ENCODE peak calls at places on chromosomes 13 and 19, in ten cellular contexts. F is cardiac fibroblast; C is NCI-H2081; M is hypothalamus; G is CD8-positive, alpha-beta memory T cell; E is activated CD4-positive, CD25-positive, alpha-beta regulatory T cell; O is anterior cingulate cortex; B is SW 1271; X is endodermal cell; L is EL. T is an unnamed sample.

GRCh38 chr13:44103721-44104490 is 224.2 kb downstream of the LACC1 start:
- DNase-seq in G (no peak), E (no peak), X (no peak), O (peak; percentile 68), L (no peak), C (no peak), M (no peak), F (no peak), B (no peak), T (peak; percentile 86)

GRCh38 chr13:26459276-26460131 is 98.0 kb upstream of the WASF3 start:
- DNase-seq in C (no peak), O (no peak), X (no peak), L (peak; percentile 34), M (no peak), G (no peak), B (peak; percentile 16), E (no peak), F (no peak), T (no peak)

GRCh38 chr13:20499986-20500385 is 25.7 kb downstream of the CRYL1 start:
- DNase-seq in G (no peak), M (no peak), B (no peak), C (no peak), X (no peak), L (peak; percentile 24), E (no peak), O (no peak), F (no peak), T (no peak)

GRCh38 chr19:13022859-13023636 is 27.8 kb downstream of the NFIX start:
- DNase-seq in G (no peak), E (no peak), L (peak; percentile 96), B (no peak), F (peak; percentile 97), O (peak; percentile 87), C (no peak), M (no peak), X (peak; percentile 71), T (peak; percentile 97)

GRCh38 chr19:2374808-2375207 is 14.7 kb downstream of the TMPRSS9 start:
- DNase-seq in C (no peak), X (no peak), M (no peak), F (no peak), O (no peak), G (no peak), E (no peak), B (no peak), L (no peak), T (no peak)

GRCh38 chr19:6060600-6061391 is 49.5 kb downstream of the RFX2 start:
- DNase-seq in B (no peak), E (no peak), F (peak; percentile 16), X (peak; percentile 64), C (no peak), M (no peak), G (peak; percentile 26), L (peak; percentile 54), O (no peak), T (no peak)

GRCh38 chr19:8085606-8086464 is 33.3 kb downstream of the CCL25 start:
- DNase-seq in F (no peak), M (no peak), C (no peak), L (no peak), X (peak; percentile 49), G (no peak), O (no peak), E (no peak), B (no peak), T (no peak)

GRCh38 chr13:109755997-109756396 is 30.4 kb downstream of the IRS2 start:
- DNase-seq in C (no peak), B (no peak), L (no peak), X (no peak), M (no peak), O (no peak), F (no peak), E (no peak), G (no peak), T (no peak)

GRCh38 chr13:112445411-112446271 is 69.5 kb downstream of the SPACA7 start:
- DNase-seq in O (no peak), M (no peak), L (no peak), G (no peak), B (no peak), E (no peak), C (no peak), X (peak; percentile 45), F (no peak), T (no peak)

GRCh38 chr19:16159655-16160054 is 13.7 kb downstream of the CIB3 start:
- DNase-seq in G (no peak), M (no peak), X (no peak), L (no peak), F (no peak), C (no peak), O (no peak), B (no peak), E (no peak), T (no peak)

GRCh38 chr19:42325896-42326771 is 699 bp downstream of the MEGF8 start:
- DNase-seq in C (no peak), G (no peak), O (no peak), X (peak; percentile 82), F (no peak), L (no peak), M (no peak), E (no peak), B (no peak), T (no peak)

GRCh38 chr19:6402834-6403608 is 10.1 kb upstream of the GTF2F1 start:
- DNase-seq in E (no peak), O (peak; percentile 83), C (no peak), X (no peak), L (peak; percentile 22), G (no peak), B (no peak), M (peak; percentile 44), F (peak; percentile 87), T (peak; percentile 70)

T was measured in globus pallidus.